ENCODE peak calls at places on chromosomes 4 and X, in five cellular contexts. One of them, this sample, is unnamed.

GRCh38 chr4:46505131-46505530 is 115.2 kb upstream of the GABRA2 start:
- DNase-seq in endothelial cell: no peak
- DNase-seq in H9: no peak
- DNase-seq in AG10803: no peak
- DNase-seq in suprapubic skin: no peak
- DNase-seq in this sample: no peak

GRCh38 chr4:24734511-24734910 is 60.9 kb upstream of the SOD3 start:
- DNase-seq in endothelial cell: no peak
- DNase-seq in H9: no peak
- DNase-seq in AG10803: peak
- DNase-seq in suprapubic skin: no peak
- DNase-seq in this sample: no peak

GRCh38 chr4:3382251-3382650 is 59.5 kb upstream of the HGFAC start:
- DNase-seq in endothelial cell: no peak
- DNase-seq in H9: no peak
- DNase-seq in AG10803: no peak
- DNase-seq in suprapubic skin: no peak
- DNase-seq in this sample: no peak

GRCh38 chr4:11904117-11904535 is 475.4 kb upstream of the HS3ST1 start:
- DNase-seq in endothelial cell: no peak
- DNase-seq in H9: no peak
- DNase-seq in AG10803: no peak
- DNase-seq in suprapubic skin: no peak
- DNase-seq in this sample: no peak

GRCh38 chr4:82797048-82797590 is 1.5 kb downstream of the SCD5 start:
- DNase-seq in endothelial cell: no peak
- DNase-seq in H9: peak
- DNase-seq in AG10803: no peak
- DNase-seq in suprapubic skin: no peak
- DNase-seq in this sample: no peak

GRCh38 chr4:57110635-57111546 is 706 bp upstream of the IGFBP7 start:
- DNase-seq in endothelial cell: peak
- DNase-seq in H9: peak
- DNase-seq in AG10803: peak
- DNase-seq in suprapubic skin: no peak
- DNase-seq in this sample: peak

GRCh38 chr4:61572160-61572559 is 372.0 kb downstream of the ADGRL3 start:
- DNase-seq in endothelial cell: no peak
- DNase-seq in H9: no peak
- DNase-seq in AG10803: no peak
- DNase-seq in suprapubic skin: no peak
- DNase-seq in this sample: no peak

GRCh38 chr4:3660928-3661515 is 105.2 kb upstream of the ADRA2C start:
- DNase-seq in endothelial cell: no peak
- DNase-seq in H9: no peak
- DNase-seq in AG10803: no peak
- DNase-seq in suprapubic skin: no peak
- DNase-seq in this sample: no peak

GRCh38 chrX:35288657-35289056 is 346.1 kb downstream of the FAM47B start:
- DNase-seq in endothelial cell: no peak
- DNase-seq in H9: no peak
- DNase-seq in AG10803: no peak
- DNase-seq in suprapubic skin: no peak
- DNase-seq in this sample: no peak

GRCh38 chr4:3686746-3687145 is 79.4 kb upstream of the ADRA2C start:
- DNase-seq in endothelial cell: no peak
- DNase-seq in H9: peak
- DNase-seq in AG10803: no peak
- DNase-seq in suprapubic skin: no peak
- DNase-seq in this sample: no peak

GRCh38 chr4:182074842-182075241 is 168.4 kb upstream of the TENM3 start:
- DNase-seq in endothelial cell: no peak
- DNase-seq in H9: no peak
- DNase-seq in AG10803: peak
- DNase-seq in suprapubic skin: no peak
- DNase-seq in this sample: no peak

GRCh38 chrX:45803383-45803921 is 602.8 kb upstream of the DIPK2B start:
- DNase-seq in endothelial cell: no peak
- DNase-seq in H9: no peak
- DNase-seq in AG10803: peak
- DNase-seq in suprapubic skin: no peak
- DNase-seq in this sample: no peak

GRCh38 chrX:45806410-45807121 is 605.9 kb upstream of the DIPK2B start:
- DNase-seq in endothelial cell: no peak
- DNase-seq in H9: no peak
- DNase-seq in AG10803: peak
- DNase-seq in suprapubic skin: no peak
- DNase-seq in this sample: no peak

GRCh38 chrX:45799576-45799975 is 598.9 kb upstream of the DIPK2B start:
- DNase-seq in endothelial cell: no peak
- DNase-seq in H9: no peak
- DNase-seq in AG10803: no peak
- DNase-seq in suprapubic skin: no peak
- DNase-seq in this sample: no peak

DNA sequence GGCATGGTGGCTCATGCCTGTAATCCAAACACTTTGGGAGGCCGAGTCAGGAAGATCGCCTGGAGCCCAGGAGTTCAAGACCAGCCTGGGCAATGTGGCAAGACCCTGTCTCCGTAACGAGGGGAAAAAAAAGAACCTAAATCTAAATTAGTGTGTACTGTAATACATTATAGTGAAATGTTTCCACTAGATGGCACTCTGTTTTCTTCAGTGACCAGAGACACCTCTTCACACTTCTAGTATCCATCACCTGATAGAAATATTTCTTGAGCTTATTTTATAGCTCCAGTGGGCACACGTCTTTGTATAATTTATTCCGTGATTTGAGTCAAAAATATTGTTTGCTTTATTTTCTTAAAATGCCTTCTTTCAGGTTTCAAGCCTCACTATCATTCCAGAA is 600.9 kb upstream of the DIPK2B start:
- DNase-seq in endothelial cell: no peak
- DNase-seq in H9: no peak
- DNase-seq in AG10803: peak
- DNase-seq in suprapubic skin: no peak
- DNase-seq in this sample: no peak
- TF ChIP-seq CTCF in endothelial cell: no peak
- TF ChIP-seq CTCF in H9: peak
- TF ChIP-seq CTCF in AG10803: peak
- TF ChIP-seq CTCF in suprapubic skin: peak
- TF ChIP-seq CTCF in this sample: peak

GRCh38 chr4:178395798-178396197 is 953.6 kb upstream of the AGA start:
- DNase-seq in endothelial cell: no peak
- DNase-seq in H9: peak
- DNase-seq in AG10803: no peak
- DNase-seq in suprapubic skin: no peak
- DNase-seq in this sample: no peak
- TF ChIP-seq CTCF in endothelial cell: no peak
- TF ChIP-seq CTCF in H9: peak
- TF ChIP-seq CTCF in AG10803: no peak
- TF ChIP-seq CTCF in suprapubic skin: no peak
- TF ChIP-seq CTCF in this sample: no peak

GRCh38 chrX:106898462-106898861 is 4.7 kb downstream of the RIPPLY1 start:
- DNase-seq in endothelial cell: peak
- DNase-seq in H9: no peak
- DNase-seq in AG10803: peak
- DNase-seq in suprapubic skin: no peak
- DNase-seq in this sample: no peak
- TF ChIP-seq CTCF in endothelial cell: peak
- TF ChIP-seq CTCF in H9: peak
- TF ChIP-seq CTCF in AG10803: peak
- TF ChIP-seq CTCF in suprapubic skin: no peak
- TF ChIP-seq CTCF in this sample: peak

DNA sequence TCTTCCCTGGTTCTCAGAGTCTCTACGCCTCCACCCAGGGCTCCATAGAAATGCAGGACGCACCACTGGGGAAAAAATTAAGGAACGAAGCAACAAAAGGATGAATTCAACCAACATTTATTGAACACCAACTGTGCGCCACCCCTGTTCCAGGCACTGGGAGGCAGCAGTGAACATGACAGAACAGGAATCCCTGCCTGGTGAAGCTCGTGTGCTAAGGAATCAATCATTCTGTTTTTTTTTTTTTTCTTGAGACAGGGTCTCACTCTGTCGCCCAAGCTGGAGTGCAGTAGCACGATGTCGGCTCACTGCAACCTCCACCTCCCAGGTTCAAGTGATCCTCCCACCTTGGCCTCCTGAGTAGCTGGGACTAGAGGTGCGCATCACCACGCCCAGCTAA is 1.9 kb upstream of the FTSJ1 start:
- DNase-seq in endothelial cell: peak
- DNase-seq in H9: no peak
- DNase-seq in AG10803: no peak
- DNase-seq in suprapubic skin: no peak
- DNase-seq in this sample: no peak
- TF ChIP-seq CTCF in endothelial cell: no peak
- TF ChIP-seq CTCF in H9: peak
- TF ChIP-seq CTCF in AG10803: peak
- TF ChIP-seq CTCF in suprapubic skin: no peak
- TF ChIP-seq CTCF in this sample: no peak

This sample was measured in nephron progenitor cell.